ENCODE peak calls at places on chromosomes 6 and 20, in five cellular contexts. One of them, this sample, is unnamed.

GRCh38 chr6:97958143-97958542 is 675.1 kb upstream of the MMS22L start:
- DNase-seq in GM04503: no peak
- DNase-seq in left ventricle myocardium inferior: peak
- DNase-seq in colonic mucosa: no peak
- DNase-seq in activated naive CD8-positive, alpha-beta T cell treated with anti-CD3 and anti-CD28 coated beads, Interleukin-2, amount 50 U/mL, for 16 hours: no peak
- DNase-seq in this sample: peak

GRCh38 chr20:44142416-44142815 is 44.6 kb downstream of the JPH2 start:
- DNase-seq in GM04503: no peak
- DNase-seq in left ventricle myocardium inferior: no peak
- DNase-seq in colonic mucosa: no peak
- DNase-seq in activated naive CD8-positive, alpha-beta T cell treated with anti-CD3 and anti-CD28 coated beads, Interleukin-2, amount 50 U/mL, for 16 hours: no peak
- DNase-seq in this sample: no peak

GRCh38 chr6:18053555-18054445 is 66.4 kb upstream of the KIF13A start:
- DNase-seq in GM04503: no peak
- DNase-seq in left ventricle myocardium inferior: no peak
- DNase-seq in colonic mucosa: peak
- DNase-seq in activated naive CD8-positive, alpha-beta T cell treated with anti-CD3 and anti-CD28 coated beads, Interleukin-2, amount 50 U/mL, for 16 hours: no peak
- DNase-seq in this sample: no peak

GRCh38 chr6:99603421-99604160 is 3.0 kb upstream of the PRDM13 start:
- DNase-seq in GM04503: no peak
- DNase-seq in left ventricle myocardium inferior: no peak
- DNase-seq in colonic mucosa: no peak
- DNase-seq in activated naive CD8-positive, alpha-beta T cell treated with anti-CD3 and anti-CD28 coated beads, Interleukin-2, amount 50 U/mL, for 16 hours: no peak
- DNase-seq in this sample: no peak

GRCh38 chr6:32761548-32761947 is 1.8 kb downstream of the HLA-DQB2 start:
- DNase-seq in GM04503: no peak
- DNase-seq in left ventricle myocardium inferior: no peak
- DNase-seq in colonic mucosa: no peak
- DNase-seq in activated naive CD8-positive, alpha-beta T cell treated with anti-CD3 and anti-CD28 coated beads, Interleukin-2, amount 50 U/mL, for 16 hours: no peak
- DNase-seq in this sample: no peak

GRCh38 chr20:542777-543368 is 717 bp downstream of the CSNK2A1 start:
- DNase-seq in GM04503: no peak
- DNase-seq in left ventricle myocardium inferior: no peak
- DNase-seq in colonic mucosa: peak
- DNase-seq in activated naive CD8-positive, alpha-beta T cell treated with anti-CD3 and anti-CD28 coated beads, Interleukin-2, amount 50 U/mL, for 16 hours: peak
- DNase-seq in this sample: no peak

GRCh38 chr6:47229255-47229654 is 80.5 kb downstream of the TNFRSF21 start:
- DNase-seq in GM04503: no peak
- DNase-seq in left ventricle myocardium inferior: no peak
- DNase-seq in colonic mucosa: no peak
- DNase-seq in activated naive CD8-positive, alpha-beta T cell treated with anti-CD3 and anti-CD28 coated beads, Interleukin-2, amount 50 U/mL, for 16 hours: no peak
- DNase-seq in this sample: no peak

GRCh38 chr20:2688041-2688591 is 4.5 kb upstream of the EBF4 start:
- DNase-seq in GM04503: no peak
- DNase-seq in left ventricle myocardium inferior: peak
- DNase-seq in colonic mucosa: peak
- DNase-seq in activated naive CD8-positive, alpha-beta T cell treated with anti-CD3 and anti-CD28 coated beads, Interleukin-2, amount 50 U/mL, for 16 hours: peak
- DNase-seq in this sample: no peak

GRCh38 chr6:106114492-106114891 is 28.4 kb downstream of the PRDM1 start:
- DNase-seq in GM04503: no peak
- DNase-seq in left ventricle myocardium inferior: no peak
- DNase-seq in colonic mucosa: no peak
- DNase-seq in activated naive CD8-positive, alpha-beta T cell treated with anti-CD3 and anti-CD28 coated beads, Interleukin-2, amount 50 U/mL, for 16 hours: no peak
- DNase-seq in this sample: no peak

GRCh38 chr20:31663838-31664695 is 26.4 kb downstream of the COX4I2 start:
- DNase-seq in GM04503: no peak
- DNase-seq in left ventricle myocardium inferior: no peak
- DNase-seq in colonic mucosa: peak
- DNase-seq in activated naive CD8-positive, alpha-beta T cell treated with anti-CD3 and anti-CD28 coated beads, Interleukin-2, amount 50 U/mL, for 16 hours: no peak
- DNase-seq in this sample: no peak

GRCh38 chr6:154229796-154230195 is 126.8 kb downstream of the IPCEF1 start:
- DNase-seq in GM04503: no peak
- DNase-seq in left ventricle myocardium inferior: no peak
- DNase-seq in colonic mucosa: no peak
- DNase-seq in activated naive CD8-positive, alpha-beta T cell treated with anti-CD3 and anti-CD28 coated beads, Interleukin-2, amount 50 U/mL, for 16 hours: peak
- DNase-seq in this sample: no peak

GRCh38 chr6:25138024-25138696 is 141.0 kb upstream of the CARMIL1 start:
- DNase-seq in GM04503: peak
- DNase-seq in left ventricle myocardium inferior: peak
- DNase-seq in colonic mucosa: peak
- DNase-seq in activated naive CD8-positive, alpha-beta T cell treated with anti-CD3 and anti-CD28 coated beads, Interleukin-2, amount 50 U/mL, for 16 hours: peak
- DNase-seq in this sample: peak

GRCh38 chr20:61731363-61732181 is 334.1 kb downstream of the TAF4 start:
- DNase-seq in GM04503: peak
- DNase-seq in left ventricle myocardium inferior: no peak
- DNase-seq in colonic mucosa: no peak
- DNase-seq in activated naive CD8-positive, alpha-beta T cell treated with anti-CD3 and anti-CD28 coated beads, Interleukin-2, amount 50 U/mL, for 16 hours: no peak
- DNase-seq in this sample: no peak

GRCh38 chr6:134936476-134936875 is 13.4 kb downstream of the ALDH8A1 start:
- DNase-seq in GM04503: no peak
- DNase-seq in left ventricle myocardium inferior: no peak
- DNase-seq in colonic mucosa: no peak
- DNase-seq in activated naive CD8-positive, alpha-beta T cell treated with anti-CD3 and anti-CD28 coated beads, Interleukin-2, amount 50 U/mL, for 16 hours: no peak
- DNase-seq in this sample: no peak

GRCh38 chr6:797479-798077 is 104.6 kb upstream of the EXOC2 start:
- DNase-seq in GM04503: no peak
- DNase-seq in left ventricle myocardium inferior: no peak
- DNase-seq in colonic mucosa: peak
- DNase-seq in activated naive CD8-positive, alpha-beta T cell treated with anti-CD3 and anti-CD28 coated beads, Interleukin-2, amount 50 U/mL, for 16 hours: no peak
- DNase-seq in this sample: no peak

GRCh38 chr6:159973951-159974350 is 5.1 kb downstream of the IGF2R start:
- DNase-seq in GM04503: no peak
- DNase-seq in left ventricle myocardium inferior: no peak
- DNase-seq in colonic mucosa: no peak
- DNase-seq in activated naive CD8-positive, alpha-beta T cell treated with anti-CD3 and anti-CD28 coated beads, Interleukin-2, amount 50 U/mL, for 16 hours: no peak
- DNase-seq in this sample: no peak

GRCh38 chr6:119020597-119021561 is 57.6 kb downstream of the FAM184A start:
- DNase-seq in GM04503: no peak
- DNase-seq in left ventricle myocardium inferior: no peak
- DNase-seq in colonic mucosa: no peak
- DNase-seq in activated naive CD8-positive, alpha-beta T cell treated with anti-CD3 and anti-CD28 coated beads, Interleukin-2, amount 50 U/mL, for 16 hours: no peak
- DNase-seq in this sample: no peak

GRCh38 chr6:160088069-160088773 is 33.4 kb upstream of the SLC22A1 start:
- DNase-seq in GM04503: peak
- DNase-seq in left ventricle myocardium inferior: peak
- DNase-seq in colonic mucosa: peak
- DNase-seq in activated naive CD8-positive, alpha-beta T cell treated with anti-CD3 and anti-CD28 coated beads, Interleukin-2, amount 50 U/mL, for 16 hours: no peak
- DNase-seq in this sample: peak

GRCh38 chr6:209432-210103 is 82.7 kb upstream of the DUSP22 start:
- DNase-seq in GM04503: no peak
- DNase-seq in left ventricle myocardium inferior: no peak
- DNase-seq in colonic mucosa: no peak
- DNase-seq in activated naive CD8-positive, alpha-beta T cell treated with anti-CD3 and anti-CD28 coated beads, Interleukin-2, amount 50 U/mL, for 16 hours: no peak
- DNase-seq in this sample: no peak

GRCh38 chr6:134806151-134806550 is 143.8 kb downstream of the ALDH8A1 start:
- DNase-seq in GM04503: no peak
- DNase-seq in left ventricle myocardium inferior: no peak
- DNase-seq in colonic mucosa: no peak
- DNase-seq in activated naive CD8-positive, alpha-beta T cell treated with anti-CD3 and anti-CD28 coated beads, Interleukin-2, amount 50 U/mL, for 16 hours: no peak
- DNase-seq in this sample: no peak

GRCh38 chr6:133971861-133972260 is 18.8 kb downstream of the TBPL1 start:
- DNase-seq in GM04503: no peak
- DNase-seq in left ventricle myocardium inferior: no peak
- DNase-seq in colonic mucosa: no peak
- DNase-seq in activated naive CD8-positive, alpha-beta T cell treated with anti-CD3 and anti-CD28 coated beads, Interleukin-2, amount 50 U/mL, for 16 hours: no peak
- DNase-seq in this sample: no peak

GRCh38 chr20:58818585-58819285 is 32.0 kb downstream of the GNAS-AS1 start:
- DNase-seq in GM04503: peak
- DNase-seq in left ventricle myocardium inferior: no peak
- DNase-seq in colonic mucosa: no peak
- DNase-seq in activated naive CD8-positive, alpha-beta T cell treated with anti-CD3 and anti-CD28 coated beads, Interleukin-2, amount 50 U/mL, for 16 hours: peak
- DNase-seq in this sample: no peak

GRCh38 chr6:106773956-106774629 is 144.7 kb downstream of the QRSL1 start:
- DNase-seq in GM04503: no peak
- DNase-seq in left ventricle myocardium inferior: no peak
- DNase-seq in colonic mucosa: no peak
- DNase-seq in activated naive CD8-positive, alpha-beta T cell treated with anti-CD3 and anti-CD28 coated beads, Interleukin-2, amount 50 U/mL, for 16 hours: no peak
- DNase-seq in this sample: no peak

GRCh38 chr20:62117362-62117646 is 5.0 kb upstream of the LSM14B start:
- DNase-seq in GM04503: no peak
- DNase-seq in left ventricle myocardium inferior: no peak
- DNase-seq in colonic mucosa: no peak
- DNase-seq in activated naive CD8-positive, alpha-beta T cell treated with anti-CD3 and anti-CD28 coated beads, Interleukin-2, amount 50 U/mL, for 16 hours: no peak
- DNase-seq in this sample: no peak

GRCh38 chr6:148969679-148970078 is 222.8 kb downstream of the UST start:
- DNase-seq in GM04503: no peak
- DNase-seq in left ventricle myocardium inferior: peak
- DNase-seq in colonic mucosa: no peak
- DNase-seq in activated naive CD8-positive, alpha-beta T cell treated with anti-CD3 and anti-CD28 coated beads, Interleukin-2, amount 50 U/mL, for 16 hours: no peak
- DNase-seq in this sample: no peak

GRCh38 chr6:166957087-166957804 is 896 bp upstream of the RNASET2 start:
- DNase-seq in GM04503: no peak
- DNase-seq in left ventricle myocardium inferior: peak
- DNase-seq in colonic mucosa: peak
- DNase-seq in activated naive CD8-positive, alpha-beta T cell treated with anti-CD3 and anti-CD28 coated beads, Interleukin-2, amount 50 U/mL, for 16 hours: no peak
- DNase-seq in this sample: no peak

GRCh38 chr6:80104520-80104919 is 2.0 kb upstream of the BCKDHB start:
- DNase-seq in GM04503: no peak
- DNase-seq in left ventricle myocardium inferior: no peak
- DNase-seq in colonic mucosa: no peak
- DNase-seq in activated naive CD8-positive, alpha-beta T cell treated with anti-CD3 and anti-CD28 coated beads, Interleukin-2, amount 50 U/mL, for 16 hours: no peak
- DNase-seq in this sample: no peak

GRCh38 chr6:137776786-137777185 is 90.3 kb upstream of the TNFAIP3 start:
- DNase-seq in GM04503: no peak
- DNase-seq in left ventricle myocardium inferior: no peak
- DNase-seq in colonic mucosa: no peak
- DNase-seq in activated naive CD8-positive, alpha-beta T cell treated with anti-CD3 and anti-CD28 coated beads, Interleukin-2, amount 50 U/mL, for 16 hours: no peak
- DNase-seq in this sample: no peak

GRCh38 chr6:5486214-5486613 is 224.9 kb downstream of the FARS2 start:
- DNase-seq in GM04503: no peak
- DNase-seq in left ventricle myocardium inferior: no peak
- DNase-seq in colonic mucosa: no peak
- DNase-seq in activated naive CD8-positive, alpha-beta T cell treated with anti-CD3 and anti-CD28 coated beads, Interleukin-2, amount 50 U/mL, for 16 hours: no peak
- DNase-seq in this sample: no peak

GRCh38 chr20:22775671-22776139 is 191.3 kb upstream of the FOXA2 start:
- DNase-seq in GM04503: no peak
- DNase-seq in left ventricle myocardium inferior: no peak
- DNase-seq in colonic mucosa: no peak
- DNase-seq in activated naive CD8-positive, alpha-beta T cell treated with anti-CD3 and anti-CD28 coated beads, Interleukin-2, amount 50 U/mL, for 16 hours: no peak
- DNase-seq in this sample: peak

GRCh38 chr20:32743237-32744112 is at the start of gene COMMD7:
- DNase-seq in GM04503: no peak
- DNase-seq in left ventricle myocardium inferior: peak
- DNase-seq in colonic mucosa: peak
- DNase-seq in activated naive CD8-positive, alpha-beta T cell treated with anti-CD3 and anti-CD28 coated beads, Interleukin-2, amount 50 U/mL, for 16 hours: peak
- DNase-seq in this sample: no peak

GRCh38 chr20:34820805-34821578 is 4.5 kb downstream of the NCOA6 start:
- DNase-seq in GM04503: no peak
- DNase-seq in left ventricle myocardium inferior: no peak
- DNase-seq in colonic mucosa: no peak
- DNase-seq in activated naive CD8-positive, alpha-beta T cell treated with anti-CD3 and anti-CD28 coated beads, Interleukin-2, amount 50 U/mL, for 16 hours: no peak
- DNase-seq in this sample: no peak

GRCh38 chr6:88538130-88538706 is 372.1 kb upstream of the CNR1 start:
- DNase-seq in GM04503: no peak
- DNase-seq in left ventricle myocardium inferior: no peak
- DNase-seq in colonic mucosa: no peak
- DNase-seq in activated naive CD8-positive, alpha-beta T cell treated with anti-CD3 and anti-CD28 coated beads, Interleukin-2, amount 50 U/mL, for 16 hours: no peak
- DNase-seq in this sample: no peak

GRCh38 chr6:42026540-42026939 is 23.8 kb upstream of the TAF8 start:
- DNase-seq in GM04503: no peak
- DNase-seq in left ventricle myocardium inferior: no peak
- DNase-seq in colonic mucosa: no peak
- DNase-seq in activated naive CD8-positive, alpha-beta T cell treated with anti-CD3 and anti-CD28 coated beads, Interleukin-2, amount 50 U/mL, for 16 hours: no peak
- DNase-seq in this sample: no peak

GRCh38 chr6:133764011-133764812 is 124.7 kb upstream of the TCF21 start:
- DNase-seq in GM04503: peak
- DNase-seq in left ventricle myocardium inferior: no peak
- DNase-seq in colonic mucosa: no peak
- DNase-seq in activated naive CD8-positive, alpha-beta T cell treated with anti-CD3 and anti-CD28 coated beads, Interleukin-2, amount 50 U/mL, for 16 hours: no peak
- DNase-seq in this sample: no peak

GRCh38 chr6:137363805-137364138 is 130.4 kb downstream of the OLIG3 start:
- DNase-seq in GM04503: no peak
- DNase-seq in left ventricle myocardium inferior: no peak
- DNase-seq in colonic mucosa: no peak
- DNase-seq in activated naive CD8-positive, alpha-beta T cell treated with anti-CD3 and anti-CD28 coated beads, Interleukin-2, amount 50 U/mL, for 16 hours: no peak
- DNase-seq in this sample: no peak

GRCh38 chr6:70901324-70901723 is 55.5 kb downstream of the B3GAT2 start:
- DNase-seq in GM04503: no peak
- DNase-seq in left ventricle myocardium inferior: no peak
- DNase-seq in colonic mucosa: no peak
- DNase-seq in activated naive CD8-positive, alpha-beta T cell treated with anti-CD3 and anti-CD28 coated beads, Interleukin-2, amount 50 U/mL, for 16 hours: no peak
- DNase-seq in this sample: no peak

GRCh38 chr6:5135783-5136376 is 50.7 kb downstream of the PPP1R3G start:
- DNase-seq in GM04503: no peak
- DNase-seq in left ventricle myocardium inferior: no peak
- DNase-seq in colonic mucosa: no peak
- DNase-seq in activated naive CD8-positive, alpha-beta T cell treated with anti-CD3 and anti-CD28 coated beads, Interleukin-2, amount 50 U/mL, for 16 hours: no peak
- DNase-seq in this sample: no peak

This sample was measured in T1000.